ENCODE peak calls at places on chromosomes 16 and 17, in eight cellular contexts. L is ELR; I is HS-5; G is stimulated activated CD8-positive, alpha-beta memory T cell treated with anti-CD3 and anti-CD28 coated beads, Interleukin-4, amount 100 ng/mL, for 24 hours; U is LoVo; N is heart left ventricle; W is activated T-helper 1 cell treated with anti-CD3 and anti-CD28 coated beads, Interleukin-12 subunit alpha, Interleukin-12 subunit beta, Interleukin-2, Interleukin-4 antibody, amounts not matched to agents 30 ng/mL and 10 ng/mL and 1 ng/mL, durations not matched to agents 14 hours and 24 hours and 36 hours; Z is AG09319. Q is an unnamed sample.

GRCh38 chr16:51540259-51540658 is 389.2 kb upstream of the SALL1 start:
- DNase-seq in L (peak; percentile 51), I (no peak), G (no peak), U (no peak), N (no peak), W (no peak), Z (no peak), Q (no peak)

GRCh38 chr17:35236821-35237220 is 6.1 kb upstream of the SLFN5 start:
- DNase-seq in L (no peak), I (no peak), G (no peak), U (no peak), N (no peak), W (no peak), Z (no peak), Q (no peak)

GRCh38 chr16:58027341-58028167 is 2.0 kb downstream of the MMP15 start:
- DNase-seq in L (peak; percentile 37), I (no peak), G (no peak), U (peak; percentile 37), N (peak; percentile 80), W (no peak), Z (no peak), Q (no peak)

GRCh38 chr16:87715658-87716057 is 50.1 kb downstream of the KLHDC4 start:
- DNase-seq in L (peak; percentile 45), I (no peak), G (no peak), U (no peak), N (no peak), W (no peak), Z (no peak), Q (no peak)

GRCh38 chr17:65323055-65323454 is 185.9 kb downstream of the RGS9 start:
- DNase-seq in L (no peak), I (no peak), G (no peak), U (no peak), N (no peak), W (no peak), Z (no peak), Q (no peak)

GRCh38 chr16:87822571-87822970 is 46.7 kb downstream of the SLC7A5 start:
- DNase-seq in L (no peak), I (no peak), G (no peak), U (no peak), N (no peak), W (no peak), Z (no peak), Q (no peak)

GRCh38 chr16:31453255-31454204 is 5.8 kb upstream of the ARMC5 start:
- DNase-seq in L (peak; percentile 47), I (peak; percentile 20), G (no peak), U (no peak), N (peak; percentile 34), W (no peak), Z (no peak), Q (no peak)

GRCh38 chr16:10906914-10907756 is 30.1 kb downstream of the CIITA start:
- DNase-seq in L (no peak), I (no peak), G (no peak), U (no peak), N (peak; percentile 71), W (no peak), Z (no peak), Q (no peak)

GRCh38 chr17:37848690-37849616 is 75.3 kb upstream of the TBC1D3K start:
- DNase-seq in L (peak; percentile 94), I (peak; percentile 76), G (no peak), U (peak; percentile 61), N (no peak), W (peak; percentile 60), Z (no peak), Q (peak; percentile 40)

GRCh38 chr17:49995055-49995738 is at the start of gene DLX3:
- DNase-seq in L (peak; percentile 77), I (peak; percentile 37), G (no peak), U (no peak), N (peak; percentile 80), W (no peak), Z (peak; percentile 24), Q (no peak)

GRCh38 chr17:79831367-79832210 is 7.7 kb downstream of the CBX4 start:
- DNase-seq in L (no peak), I (no peak), G (no peak), U (no peak), N (peak; percentile 82), W (no peak), Z (no peak), Q (no peak)

GRCh38 chr17:60321336-60322055 is 70.4 kb downstream of the USP32 start:
- DNase-seq in L (no peak), I (no peak), G (no peak), U (peak; percentile 16), N (no peak), W (no peak), Z (no peak), Q (no peak)

GRCh38 chr17:49063652-49064051 is 66.5 kb downstream of the IGF2BP1 start:
- DNase-seq in L (no peak), I (no peak), G (no peak), U (no peak), N (no peak), W (no peak), Z (no peak), Q (no peak)

GRCh38 chr17:888998-889401 is 90.6 kb downstream of the NXN start:
- DNase-seq in L (no peak), I (no peak), G (no peak), U (no peak), N (no peak), W (no peak), Z (no peak), Q (no peak)

GRCh38 chr16:30948956-30949654 is at the start of gene ORAI3:
- DNase-seq in L (peak; percentile 80), I (no peak), G (no peak), U (peak; percentile 50), N (peak; percentile 86), W (peak; percentile 37), Z (no peak), Q (no peak)

GRCh38 chr17:68033636-68034451 is 1.7 kb upstream of the KPNA2 start:
- DNase-seq in L (peak; percentile 69), I (no peak), G (no peak), U (peak; percentile 9), N (no peak), W (no peak), Z (no peak), Q (no peak)

Q was measured in osteocyte.